ENCODE peak calls at places on chromosomes 1 and 21, in four cellular contexts. B, I, C and A are unnamed samples.

GRCh38 chr1:2260917-2261316 is 32.8 kb downstream of the SKI start:
- DNase-seq in C (no peak), I (no peak), B (no peak), A (no peak)

GRCh38 chr1:112710159-112710558 is 3.2 kb upstream of the RHOC start:
- DNase-seq in C (no peak), B (no peak), I (no peak), A (no peak)

GRCh38 chr1:51542158-51542953 is 23.3 kb upstream of the EPS15 start:
- DNase-seq in C (no peak), B (no peak), I (no peak), A (no peak)

GRCh38 chr1:234608720-234609527 is 1.1 kb downstream of the IRF2BP2 start:
- DNase-seq in B (no peak), C (peak; percentile 67), I (no peak), A (no peak)

GRCh38 chr1:227170361-227171166 is 147.7 kb downstream of the CDC42BPA start:
- DNase-seq in C (no peak), B (no peak), I (no peak), A (no peak)

GRCh38 chr1:29324771-29325351 is 88.5 kb downstream of the PTPRU start:
- DNase-seq in B (no peak), C (peak; percentile 92), I (no peak), A (no peak)

GRCh38 chr1:1360511-1361169 is 2.3 kb upstream of the MXRA8 start:
- DNase-seq in I (peak; percentile 78), C (no peak), B (no peak), A (peak; percentile 68)

GRCh38 chr1:116886532-116886931 is 23.2 kb upstream of the PTGFRN start:
- DNase-seq in C (no peak), I (no peak), B (no peak), A (no peak)

GRCh38 chr1:46218443-46218842 is 15.3 kb downstream of the LURAP1 start:
- DNase-seq in I (no peak), C (no peak), B (no peak), A (no peak)

GRCh38 chr21:25722631-25723030 is 12.1 kb downstream of the ATP5PF start:
- DNase-seq in B (no peak), C (no peak), I (no peak), A (no peak)

GRCh38 chr1:151175036-151175741 is 592 bp downstream of the TMOD4 start:
- DNase-seq in I (no peak), C (no peak), B (no peak), A (no peak)

GRCh38 chr1:175889044-175889443 is 145.6 kb upstream of the TNR start:
- DNase-seq in C (no peak), I (no peak), B (no peak), A (no peak)

GRCh38 chr1:6445062-6445763 is 20.6 kb downstream of the ESPN start:
- DNase-seq in I (peak; percentile 71), B (no peak), C (no peak), A (peak; percentile 74)

GRCh38 chr1:44013949-44014348 is 17.3 kb downstream of the SLC6A9 start:
- DNase-seq in B (no peak), I (no peak), C (no peak), A (no peak)

GRCh38 chr1:3651939-3652537 is at the start of gene TP73:
- DNase-seq in B (no peak), C (peak; percentile 73), I (peak; percentile 88), A (no peak)

GRCh38 chr1:165014753-165015152 is 341.8 kb downstream of the LMX1A start:
- DNase-seq in B (no peak), I (no peak), C (no peak), A (no peak)

GRCh38 chr1:213474054-213474453 is 423.0 kb downstream of the RPS6KC1 start:
- DNase-seq in I (no peak), B (no peak), C (no peak), A (peak; percentile 7)

GRCh38 chr1:179910934-179911333 is 28.8 kb downstream of the TOR1AIP1 start:
- DNase-seq in B (no peak), I (no peak), C (no peak), A (no peak)

GRCh38 chr1:165851034-165851658 is 23.7 kb downstream of the UCK2 start:
- DNase-seq in B (no peak), I (no peak), C (no peak), A (no peak)

GRCh38 chr1:219837274-219837993 is 90.9 kb downstream of the SLC30A10 start:
- DNase-seq in C (no peak), B (no peak), I (peak; percentile 56), A (peak; percentile 59)

GRCh38 chr1:116119876-116120275 is 8.7 kb downstream of the MAB21L3 start:
- DNase-seq in I (no peak), B (no peak), C (no peak), A (no peak)

GRCh38 chr1:115641762-115642167 is at the start of gene VANGL1:
- DNase-seq in B (no peak), C (peak; percentile 77), I (peak; percentile 91), A (peak; percentile 34)

GRCh38 chr21:41656946-41657525 is 109.8 kb downstream of the RIPK4 start:
- DNase-seq in C (no peak), B (no peak), I (no peak), A (no peak)

GRCh38 chr21:32334980-32335471 is 36.4 kb downstream of the MRAP start:
- DNase-seq in C (no peak), B (no peak), I (no peak), A (no peak)

GRCh38 chr1:57024855-57025254 is 59.0 kb upstream of the C8B start:
- DNase-seq in C (no peak), B (no peak), I (no peak), A (no peak)

GRCh38 chr1:179077396-179077795 is 4.5 kb upstream of the TOR3A start:
- DNase-seq in C (no peak), I (no peak), B (no peak), A (no peak)

GRCh38 chr1:53063744-53064515 is 1.9 kb downstream of the PODN start:
- DNase-seq in C (peak; percentile 44), I (peak; percentile 25), B (no peak), A (no peak)

GRCh38 chr1:115495603-115496002 is 146.2 kb upstream of the VANGL1 start:
- DNase-seq in I (no peak), B (no peak), C (peak; percentile 13), A (no peak)

GRCh38 chr1:56194911-56195310 is 384.5 kb downstream of the PLPP3 start:
- DNase-seq in C (no peak), B (no peak), I (no peak), A (no peak)

GRCh38 chr1:6157528-6158174 is 22.5 kb downstream of the CHD5 start:
- DNase-seq in C (no peak), I (no peak), B (no peak), A (peak; percentile 89)

GRCh38 chr21:35400233-35400939 is 351.3 kb upstream of the RUNX1 start:
- DNase-seq in I (peak; percentile 43), B (peak; percentile 19), C (no peak), A (peak; percentile 67)

GRCh38 chr1:196088551-196088950 is 519.7 kb downstream of the KCNT2 start:
- DNase-seq in B (no peak), I (no peak), C (no peak), A (no peak)

GRCh38 chr1:154716012-154716411 is 108.0 kb upstream of the ADAR start:
- DNase-seq in B (no peak), C (no peak), I (peak; percentile 81), A (no peak)

GRCh38 chr21:34159617-34159883 is 86.2 kb downstream of the MRPS6 start:
- DNase-seq in I (no peak), B (no peak), C (no peak), A (no peak)

GRCh38 chr21:38142226-38142625 is 114.6 kb upstream of the KCNJ15 start:
- DNase-seq in B (no peak), I (no peak), C (no peak), A (no peak)

GRCh38 chr1:77036560-77036959 is 169.3 kb downstream of the ST6GALNAC5 start:
- DNase-seq in B (no peak), C (no peak), I (no peak), A (no peak)

GRCh38 chr1:148166558-148167492 is 14.7 kb upstream of the NBPF11 start:
- DNase-seq in B (no peak), C (no peak), I (no peak), A (no peak)

GRCh38 chr1:229116114-229116513 is 154.8 kb upstream of the RAB4A start:
- DNase-seq in C (no peak), I (no peak), B (no peak), A (no peak)

GRCh38 chr1:161719325-161719611 is 2.1 kb upstream of the FCRLB start:
- DNase-seq in B (no peak), C (no peak), I (no peak), A (no peak)

GRCh38 chr1:39623053-39623452 is 16.4 kb downstream of the HEYL start:
- DNase-seq in I (peak; percentile 45), C (no peak), B (no peak), A (no peak)

GRCh38 chr1:211527888-211528287 is 35.9 kb upstream of the RD3 start:
- DNase-seq in B (no peak), C (no peak), I (no peak), A (no peak)
- TF ChIP-seq TCF12 in B (no peak), C (no peak), I (no peak), A (no peak)

DNA sequence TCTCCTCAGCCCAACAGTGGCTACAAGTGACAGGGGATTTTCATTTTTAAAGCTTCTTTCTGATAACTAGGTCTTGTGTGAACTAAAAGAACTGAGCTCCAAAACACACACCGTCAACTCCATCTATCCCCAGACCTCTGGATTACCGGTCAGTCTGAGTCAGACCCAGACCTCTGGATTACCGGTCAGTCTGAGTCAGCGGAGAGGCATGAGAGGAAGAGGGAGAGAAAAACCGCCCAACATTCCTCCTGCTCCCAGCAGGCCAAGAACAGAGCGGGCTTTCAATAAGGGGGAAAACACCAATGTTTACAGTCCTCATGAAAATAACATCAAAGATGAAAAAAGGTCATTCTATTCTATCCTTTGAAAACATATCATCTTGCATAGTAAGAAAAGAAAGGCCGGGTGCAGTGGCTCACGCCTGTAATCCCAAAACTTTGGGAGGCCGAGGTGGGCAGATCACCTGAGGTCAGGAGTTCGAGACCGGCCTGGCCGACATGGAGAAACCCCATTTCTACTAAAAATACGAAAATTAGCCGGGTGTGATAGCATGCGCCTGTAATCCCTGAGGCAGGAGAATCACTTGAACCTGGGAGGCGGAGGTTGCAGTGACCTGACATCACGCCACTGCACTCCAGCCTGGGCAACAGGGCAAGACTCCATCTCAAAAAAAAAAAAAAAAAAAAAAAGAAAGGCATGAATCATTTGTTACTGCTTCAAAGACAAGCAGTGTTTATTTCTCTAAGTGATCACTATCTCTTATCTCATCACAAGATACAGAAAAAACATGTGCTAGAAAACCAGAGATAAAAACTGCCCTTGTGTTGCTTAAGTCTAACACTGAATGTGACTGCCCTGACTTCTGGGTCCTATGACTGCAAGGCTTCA is 3.4 kb downstream of the PTTG1IP start:
- DNase-seq in I (no peak), B (no peak), C (no peak), A (peak; percentile 96)
- TF ChIP-seq TCF12 in I (peak; percentile 78), B (no peak), C (no peak), A (no peak)

GRCh38 chr21:43664358-43664757 is 5.0 kb downstream of the RRP1B start:
- DNase-seq in B (no peak), I (no peak), C (no peak), A (no peak)

GRCh38 chr21:43675871-43676270 is 16.5 kb downstream of the RRP1B start:
- DNase-seq in C (no peak), B (no peak), I (no peak), A (no peak)

GRCh38 chr21:43667191-43667904 is 8.0 kb downstream of the RRP1B start:
- DNase-seq in B (no peak), I (no peak), C (no peak), A (no peak)

GRCh38 chr21:43665879-43666278 is 6.5 kb downstream of the RRP1B start:
- DNase-seq in B (no peak), C (no peak), I (no peak), A (no peak)

GRCh38 chr21:43669828-43670605 is 10.7 kb downstream of the RRP1B start:
- DNase-seq in I (no peak), C (no peak), B (no peak), A (no peak)
- TF ChIP-seq TCF12 in I (no peak), C (no peak), B (no peak), A (no peak)

GRCh38 chr1:157104598-157105293 is 5.1 kb upstream of the ETV3L start:
- DNase-seq in C (no peak), B (no peak), I (no peak), A (no peak)
- TF ChIP-seq TCF12 in C (no peak), B (no peak), I (no peak), A (no peak)